ENCODE peak calls at places on chromosomes 2 and 18, in six cellular contexts. M, R, O, J, Z and F are unnamed samples.

GRCh38 chr2:20594957-20595356 is 55.9 kb downstream of the HS1BP3 start:
- DNase-seq in M (no peak), R (no peak), O (no peak), J (no peak), Z (no peak), F (no peak)

GRCh38 chr2:63424329-63425078 is 163.8 kb downstream of the WDPCP start:
- DNase-seq in M (no peak), R (no peak), O (no peak), J (peak; percentile 41), Z (no peak), F (no peak)

GRCh38 chr2:237870126-237870525 is 10.7 kb downstream of the RAMP1 start:
- DNase-seq in M (no peak), R (no peak), O (no peak), J (no peak), Z (no peak), F (no peak)

GRCh38 chr2:70090706-70091334 is 3.5 kb downstream of the PCBP1 start:
- DNase-seq in M (no peak), R (no peak), O (no peak), J (no peak), Z (no peak), F (no peak)

GRCh38 chr18:9831046-9831722 is 54.6 kb upstream of the TXNDC2 start:
- DNase-seq in M (no peak), R (no peak), O (no peak), J (no peak), Z (no peak), F (no peak)

GRCh38 chr2:217743407-217743806 is 259.4 kb downstream of the TNS1 start:
- DNase-seq in M (no peak), R (no peak), O (no peak), J (no peak), Z (no peak), F (no peak)

GRCh38 chr2:199259671-199260070 is 198.1 kb downstream of the SATB2 start:
- DNase-seq in M (peak; percentile 13), R (no peak), O (no peak), J (peak; percentile 21), Z (no peak), F (no peak)

GRCh38 chr2:215728504-215729065 is 284.8 kb downstream of the MREG start:
- DNase-seq in M (peak; percentile 97), R (no peak), O (no peak), J (peak; percentile 93), Z (no peak), F (no peak)

GRCh38 chr2:110991951-110992350 is 128.8 kb upstream of the BCL2L11 start:
- DNase-seq in M (no peak), R (no peak), O (no peak), J (no peak), Z (no peak), F (no peak)

GRCh38 chr18:59229191-59229590 is 9.2 kb downstream of the GRP start:
- DNase-seq in M (no peak), R (no peak), O (no peak), J (peak; percentile 45), Z (no peak), F (no peak)

GRCh38 chr18:46051731-46052461 is 20.2 kb downstream of the PSTPIP2 start:
- DNase-seq in M (no peak), R (no peak), O (no peak), J (peak; percentile 70), Z (no peak), F (no peak)

GRCh38 chr2:54924121-54924520 is 126.1 kb downstream of the RTN4 start:
- DNase-seq in M (no peak), R (no peak), O (no peak), J (peak; percentile 12), Z (no peak), F (no peak)

GRCh38 chr2:33289961-33290360 is 186.5 kb upstream of the RASGRP3 start:
- DNase-seq in M (no peak), R (no peak), O (peak; percentile 90), J (no peak), Z (no peak), F (no peak)

GRCh38 chr2:156748238-156748637 is 312.1 kb downstream of the GPD2 start:
- DNase-seq in M (no peak), R (no peak), O (no peak), J (no peak), Z (no peak), F (no peak)

GRCh38 chr2:235860111-235860510 is 308.1 kb downstream of the GBX2 start:
- DNase-seq in M (no peak), R (no peak), O (no peak), J (no peak), Z (no peak), F (peak; percentile 43)

GRCh38 chr2:124894199-124894598 is 869.1 kb downstream of the CNTNAP5 start:
- DNase-seq in M (no peak), R (no peak), O (no peak), J (no peak), Z (no peak), F (no peak)

GRCh38 chr2:24304621-24305020 is 55.7 kb downstream of the ITSN2 start:
- DNase-seq in M (no peak), R (no peak), O (no peak), J (peak; percentile 23), Z (no peak), F (no peak)

GRCh38 chr2:130365963-130366362 is 10.1 kb downstream of the PTPN18 start:
- DNase-seq in M (no peak), R (no peak), O (no peak), J (no peak), Z (no peak), F (no peak)

GRCh38 chr2:120587326-120587996 is 148.2 kb upstream of the GLI2 start:
- DNase-seq in M (no peak), R (no peak), O (no peak), J (no peak), Z (no peak), F (no peak)

GRCh38 chr2:101120124-101120996 is 30.8 kb downstream of the TBC1D8 start:
- DNase-seq in M (peak; percentile 58), R (no peak), O (no peak), J (peak; percentile 84), Z (no peak), F (peak; percentile 63)

GRCh38 chr2:205684871-205685313 is 2.6 kb downstream of the NRP2 start:
- DNase-seq in M (no peak), R (no peak), O (no peak), J (no peak), Z (no peak), F (no peak)

GRCh38 chr2:38129987-38130386 is 54.0 kb upstream of the CYP1B1 start:
- DNase-seq in M (no peak), R (no peak), O (no peak), J (peak; percentile 29), Z (no peak), F (no peak)

GRCh38 chr2:173874899-173875247 is 90.3 kb downstream of the SP3 start:
- DNase-seq in M (no peak), R (no peak), O (no peak), J (no peak), Z (no peak), F (no peak)

GRCh38 chr2:37230581-37230980 is 815 bp downstream of the CEBPZ start:
- DNase-seq in M (peak; percentile 2), R (no peak), O (no peak), J (peak; percentile 44), Z (no peak), F (no peak)

GRCh38 chr2:158969162-158969716 is 799 bp downstream of the TANC1 start:
- DNase-seq in M (no peak), R (no peak), O (no peak), J (peak; percentile 34), Z (no peak), F (no peak)

GRCh38 chr2:229810786-229811185 is 96.4 kb upstream of the DNER start:
- DNase-seq in M (no peak), R (no peak), O (no peak), J (no peak), Z (no peak), F (no peak)

GRCh38 chr2:2826621-2827020 is 495.5 kb upstream of the MYT1L start:
- DNase-seq in M (no peak), R (no peak), O (no peak), J (no peak), Z (no peak), F (no peak)